ENCODE peak calls at places on chromosomes 7 and 10, in eight cellular contexts. One of them, this sample, is unnamed.

GRCh38 chr10:71729023-71729649 is 9.6 kb upstream of the C10orf105 start:
- DNase-seq in psoas muscle: peak; percentile 76
- DNase-seq in nucleus accumbens: no peak
- DNase-seq in astrocyte of the cerebellum: no peak
- DNase-seq in colonic mucosa: peak; percentile 93
- DNase-seq in upper lobe of right lung: peak; percentile 79
- DNase-seq in COR-L47: no peak
- DNase-seq in WERI-Rb-1: no peak
- DNase-seq in this sample: no peak

GRCh38 chr10:110221721-110222261 is 14.4 kb downstream of the MXI1 start:
- DNase-seq in psoas muscle: peak; percentile 87
- DNase-seq in nucleus accumbens: peak; percentile 56
- DNase-seq in astrocyte of the cerebellum: peak; percentile 76
- DNase-seq in colonic mucosa: peak; percentile 54
- DNase-seq in upper lobe of right lung: peak; percentile 75
- DNase-seq in COR-L47: no peak
- DNase-seq in WERI-Rb-1: peak; percentile 37
- DNase-seq in this sample: peak; percentile 84

GRCh38 chr10:102347236-102347828 is 48.2 kb upstream of the NFKB2 start:
- DNase-seq in psoas muscle: peak; percentile 76
- DNase-seq in nucleus accumbens: no peak
- DNase-seq in astrocyte of the cerebellum: no peak
- DNase-seq in colonic mucosa: peak; percentile 22
- DNase-seq in upper lobe of right lung: no peak
- DNase-seq in COR-L47: no peak
- DNase-seq in WERI-Rb-1: peak; percentile 64
- DNase-seq in this sample: no peak

GRCh38 chr10:79585870-79586527 is 24.7 kb upstream of the SFTPA1 start:
- DNase-seq in psoas muscle: no peak
- DNase-seq in nucleus accumbens: no peak
- DNase-seq in astrocyte of the cerebellum: no peak
- DNase-seq in colonic mucosa: no peak
- DNase-seq in upper lobe of right lung: peak; percentile 72
- DNase-seq in COR-L47: no peak
- DNase-seq in WERI-Rb-1: no peak
- DNase-seq in this sample: no peak

GRCh38 chr7:151560243-151560642 is 40.5 kb upstream of the RHEB start:
- DNase-seq in psoas muscle: no peak
- DNase-seq in nucleus accumbens: no peak
- DNase-seq in astrocyte of the cerebellum: no peak
- DNase-seq in colonic mucosa: no peak
- DNase-seq in upper lobe of right lung: no peak
- DNase-seq in COR-L47: no peak
- DNase-seq in WERI-Rb-1: no peak
- DNase-seq in this sample: no peak

GRCh38 chr7:7745258-7745657 is 26.9 kb upstream of the RPA3 start:
- DNase-seq in psoas muscle: no peak
- DNase-seq in nucleus accumbens: no peak
- DNase-seq in astrocyte of the cerebellum: no peak
- DNase-seq in colonic mucosa: no peak
- DNase-seq in upper lobe of right lung: no peak
- DNase-seq in COR-L47: no peak
- DNase-seq in WERI-Rb-1: no peak
- DNase-seq in this sample: no peak

GRCh38 chr10:44723082-44723481 is 188.1 kb upstream of the TMEM72 start:
- DNase-seq in psoas muscle: no peak
- DNase-seq in nucleus accumbens: no peak
- DNase-seq in astrocyte of the cerebellum: no peak
- DNase-seq in colonic mucosa: no peak
- DNase-seq in upper lobe of right lung: no peak
- DNase-seq in COR-L47: no peak
- DNase-seq in WERI-Rb-1: no peak
- DNase-seq in this sample: no peak

GRCh38 chr10:128274938-128275337 is 148.7 kb upstream of the MKI67 start:
- DNase-seq in psoas muscle: peak; percentile 70
- DNase-seq in nucleus accumbens: no peak
- DNase-seq in astrocyte of the cerebellum: no peak
- DNase-seq in colonic mucosa: no peak
- DNase-seq in upper lobe of right lung: no peak
- DNase-seq in COR-L47: no peak
- DNase-seq in WERI-Rb-1: no peak
- DNase-seq in this sample: no peak

GRCh38 chr10:86556532-86556931 is 34.9 kb upstream of the WAPL start:
- DNase-seq in psoas muscle: no peak
- DNase-seq in nucleus accumbens: no peak
- DNase-seq in astrocyte of the cerebellum: no peak
- DNase-seq in colonic mucosa: no peak
- DNase-seq in upper lobe of right lung: no peak
- DNase-seq in COR-L47: no peak
- DNase-seq in WERI-Rb-1: no peak
- DNase-seq in this sample: no peak

GRCh38 chr10:119651514-119652327 is 541 bp downstream of the BAG3 start:
- DNase-seq in psoas muscle: peak; percentile 61
- DNase-seq in nucleus accumbens: no peak
- DNase-seq in astrocyte of the cerebellum: no peak
- DNase-seq in colonic mucosa: peak; percentile 39
- DNase-seq in upper lobe of right lung: peak; percentile 72
- DNase-seq in COR-L47: no peak
- DNase-seq in WERI-Rb-1: no peak
- DNase-seq in this sample: no peak

GRCh38 chr10:14074062-14074884 is 256.5 kb downstream of the FRMD4A start:
- DNase-seq in psoas muscle: peak; percentile 91
- DNase-seq in nucleus accumbens: no peak
- DNase-seq in astrocyte of the cerebellum: peak; percentile 99
- DNase-seq in colonic mucosa: peak; percentile 67
- DNase-seq in upper lobe of right lung: peak; percentile 82
- DNase-seq in COR-L47: peak; percentile 90
- DNase-seq in WERI-Rb-1: no peak
- DNase-seq in this sample: no peak

GRCh38 chr10:104331208-104331838 is 6.9 kb downstream of the ITPRIP start:
- DNase-seq in psoas muscle: no peak
- DNase-seq in nucleus accumbens: peak; percentile 18
- DNase-seq in astrocyte of the cerebellum: no peak
- DNase-seq in colonic mucosa: no peak
- DNase-seq in upper lobe of right lung: no peak
- DNase-seq in COR-L47: peak; percentile 82
- DNase-seq in WERI-Rb-1: no peak
- DNase-seq in this sample: no peak

GRCh38 chr10:70774810-70775678 is 10.1 kb downstream of the TBATA start:
- DNase-seq in psoas muscle: no peak
- DNase-seq in nucleus accumbens: no peak
- DNase-seq in astrocyte of the cerebellum: no peak
- DNase-seq in colonic mucosa: peak; percentile 37
- DNase-seq in upper lobe of right lung: peak; percentile 67
- DNase-seq in COR-L47: no peak
- DNase-seq in WERI-Rb-1: no peak
- DNase-seq in this sample: no peak

GRCh38 chr7:37248396-37248836 is 200.2 kb downstream of the ELMO1 start:
- DNase-seq in psoas muscle: peak; percentile 67
- DNase-seq in nucleus accumbens: no peak
- DNase-seq in astrocyte of the cerebellum: no peak
- DNase-seq in colonic mucosa: no peak
- DNase-seq in upper lobe of right lung: no peak
- DNase-seq in COR-L47: no peak
- DNase-seq in WERI-Rb-1: no peak
- DNase-seq in this sample: no peak

GRCh38 chr10:92880233-92880861 is 32.0 kb downstream of the EXOC6 start:
- DNase-seq in psoas muscle: no peak
- DNase-seq in nucleus accumbens: no peak
- DNase-seq in astrocyte of the cerebellum: peak; percentile 37
- DNase-seq in colonic mucosa: no peak
- DNase-seq in upper lobe of right lung: no peak
- DNase-seq in COR-L47: no peak
- DNase-seq in WERI-Rb-1: no peak
- DNase-seq in this sample: no peak

GRCh38 chr7:98903246-98903645 is 24.9 kb downstream of the TRRAP start:
- DNase-seq in psoas muscle: no peak
- DNase-seq in nucleus accumbens: no peak
- DNase-seq in astrocyte of the cerebellum: no peak
- DNase-seq in colonic mucosa: no peak
- DNase-seq in upper lobe of right lung: no peak
- DNase-seq in COR-L47: no peak
- DNase-seq in WERI-Rb-1: no peak
- DNase-seq in this sample: no peak

GRCh38 chr7:38257350-38257677 is 16.1 kb downstream of the TARP start:
- DNase-seq in psoas muscle: no peak
- DNase-seq in nucleus accumbens: no peak
- DNase-seq in astrocyte of the cerebellum: no peak
- DNase-seq in colonic mucosa: no peak
- DNase-seq in upper lobe of right lung: no peak
- DNase-seq in COR-L47: no peak
- DNase-seq in WERI-Rb-1: no peak
- DNase-seq in this sample: no peak

GRCh38 chr10:87659571-87660483 is at the start of gene PAPSS2:
- DNase-seq in psoas muscle: peak; percentile 70
- DNase-seq in nucleus accumbens: no peak
- DNase-seq in astrocyte of the cerebellum: no peak
- DNase-seq in colonic mucosa: peak; percentile 72
- DNase-seq in upper lobe of right lung: peak; percentile 89
- DNase-seq in COR-L47: no peak
- DNase-seq in WERI-Rb-1: peak; percentile 58
- DNase-seq in this sample: no peak

GRCh38 chr10:33519130-33519860 is 184.8 kb upstream of the NRP1 start:
- DNase-seq in psoas muscle: no peak
- DNase-seq in nucleus accumbens: no peak
- DNase-seq in astrocyte of the cerebellum: no peak
- DNase-seq in colonic mucosa: no peak
- DNase-seq in upper lobe of right lung: no peak
- DNase-seq in COR-L47: no peak
- DNase-seq in WERI-Rb-1: no peak
- DNase-seq in this sample: no peak

GRCh38 chr7:37182011-37182478 is 266.6 kb downstream of the ELMO1 start:
- DNase-seq in psoas muscle: peak; percentile 87
- DNase-seq in nucleus accumbens: peak; percentile 17
- DNase-seq in astrocyte of the cerebellum: peak; percentile 66
- DNase-seq in colonic mucosa: peak; percentile 81
- DNase-seq in upper lobe of right lung: peak; percentile 83
- DNase-seq in COR-L47: peak; percentile 79
- DNase-seq in WERI-Rb-1: peak; percentile 76
- DNase-seq in this sample: peak; percentile 56

GRCh38 chr7:99422091-99422624 is 13.4 kb downstream of the BUD31 start:
- DNase-seq in psoas muscle: no peak
- DNase-seq in nucleus accumbens: no peak
- DNase-seq in astrocyte of the cerebellum: no peak
- DNase-seq in colonic mucosa: no peak
- DNase-seq in upper lobe of right lung: no peak
- DNase-seq in COR-L47: no peak
- DNase-seq in WERI-Rb-1: no peak
- DNase-seq in this sample: no peak

GRCh38 chr10:73232887-73233286 is 14.2 kb downstream of the DNAJC9 start:
- DNase-seq in psoas muscle: no peak
- DNase-seq in nucleus accumbens: no peak
- DNase-seq in astrocyte of the cerebellum: no peak
- DNase-seq in colonic mucosa: no peak
- DNase-seq in upper lobe of right lung: no peak
- DNase-seq in COR-L47: no peak
- DNase-seq in WERI-Rb-1: peak; percentile 22
- DNase-seq in this sample: no peak

GRCh38 chr10:61961278-61961677 is 59.8 kb downstream of the ARID5B start:
- DNase-seq in psoas muscle: no peak
- DNase-seq in nucleus accumbens: no peak
- DNase-seq in astrocyte of the cerebellum: no peak
- DNase-seq in colonic mucosa: no peak
- DNase-seq in upper lobe of right lung: no peak
- DNase-seq in COR-L47: no peak
- DNase-seq in WERI-Rb-1: no peak
- DNase-seq in this sample: no peak

GRCh38 chr10:133158756-133159610 is 1.0 kb upstream of the KNDC1 start:
- DNase-seq in psoas muscle: no peak
- DNase-seq in nucleus accumbens: no peak
- DNase-seq in astrocyte of the cerebellum: no peak
- DNase-seq in colonic mucosa: no peak
- DNase-seq in upper lobe of right lung: peak; percentile 81
- DNase-seq in COR-L47: peak; percentile 23
- DNase-seq in WERI-Rb-1: peak; percentile 89
- DNase-seq in this sample: no peak

GRCh38 chr10:5927306-5927705 is 37.3 kb downstream of the FBH1 start:
- DNase-seq in psoas muscle: no peak
- DNase-seq in nucleus accumbens: no peak
- DNase-seq in astrocyte of the cerebellum: peak; percentile 52
- DNase-seq in colonic mucosa: no peak
- DNase-seq in upper lobe of right lung: no peak
- DNase-seq in COR-L47: no peak
- DNase-seq in WERI-Rb-1: no peak
- DNase-seq in this sample: no peak

GRCh38 chr7:43764039-43764789 is 5.7 kb downstream of the BLVRA start:
- DNase-seq in psoas muscle: no peak
- DNase-seq in nucleus accumbens: no peak
- DNase-seq in astrocyte of the cerebellum: no peak
- DNase-seq in colonic mucosa: peak; percentile 50
- DNase-seq in upper lobe of right lung: peak; percentile 91
- DNase-seq in COR-L47: no peak
- DNase-seq in WERI-Rb-1: no peak
- DNase-seq in this sample: no peak

GRCh38 chr7:11841657-11842056 is 9.7 kb upstream of the THSD7A start:
- DNase-seq in psoas muscle: no peak
- DNase-seq in nucleus accumbens: no peak
- DNase-seq in astrocyte of the cerebellum: no peak
- DNase-seq in colonic mucosa: no peak
- DNase-seq in upper lobe of right lung: no peak
- DNase-seq in COR-L47: no peak
- DNase-seq in WERI-Rb-1: no peak
- DNase-seq in this sample: no peak

GRCh38 chr7:23713285-23714235 is 3.5 kb downstream of the STK31 start:
- DNase-seq in psoas muscle: no peak
- DNase-seq in nucleus accumbens: no peak
- DNase-seq in astrocyte of the cerebellum: peak; percentile 87
- DNase-seq in colonic mucosa: no peak
- DNase-seq in upper lobe of right lung: no peak
- DNase-seq in COR-L47: no peak
- DNase-seq in WERI-Rb-1: no peak
- DNase-seq in this sample: no peak

GRCh38 chr7:158006841-158007696 is 580.6 kb downstream of the PTPRN2 start:
- DNase-seq in psoas muscle: no peak
- DNase-seq in nucleus accumbens: no peak
- DNase-seq in astrocyte of the cerebellum: no peak
- DNase-seq in colonic mucosa: no peak
- DNase-seq in upper lobe of right lung: no peak
- DNase-seq in COR-L47: no peak
- DNase-seq in WERI-Rb-1: no peak
- DNase-seq in this sample: no peak